ENCODE peak calls at places on chromosomes 5 and 9, in eight cellular contexts. One of them, this sample, is unnamed.

GRCh38 chr5:59833448-59833847 is 60.1 kb downstream of the PDE4D start:
- DNase-seq in K562: no peak
- DNase-seq in A549: no peak
- DNase-seq in HCT116: no peak
- DNase-seq in HepG2: no peak
- DNase-seq in H1: no peak
- DNase-seq in GM12878: no peak
- DNase-seq in SK-N-SH: no peak
- DNase-seq in this sample: no peak

GRCh38 chr5:19920761-19921160 is 67.2 kb downstream of the CDH18 start:
- DNase-seq in K562: no peak
- DNase-seq in A549: no peak
- DNase-seq in HCT116: no peak
- DNase-seq in HepG2: no peak
- DNase-seq in H1: no peak
- DNase-seq in GM12878: no peak
- DNase-seq in SK-N-SH: no peak
- DNase-seq in this sample: peak; percentile 63

GRCh38 chr5:159442210-159442850 is 112.0 kb upstream of the IL12B start:
- DNase-seq in K562: no peak
- DNase-seq in A549: no peak
- DNase-seq in HCT116: no peak
- DNase-seq in HepG2: no peak
- DNase-seq in H1: peak; percentile 52
- DNase-seq in GM12878: no peak
- DNase-seq in SK-N-SH: no peak
- DNase-seq in this sample: peak; percentile 23

GRCh38 chr5:178392386-178392785 is 159.8 kb upstream of the PHYKPL start:
- DNase-seq in K562: no peak
- DNase-seq in A549: no peak
- DNase-seq in HCT116: no peak
- DNase-seq in HepG2: no peak
- DNase-seq in H1: no peak
- DNase-seq in GM12878: no peak
- DNase-seq in SK-N-SH: no peak
- DNase-seq in this sample: no peak

GRCh38 chr9:133261103-133261752 is 13.8 kb downstream of the ABO start:
- DNase-seq in K562: no peak
- DNase-seq in A549: no peak
- DNase-seq in HCT116: no peak
- DNase-seq in HepG2: no peak
- DNase-seq in H1: no peak
- DNase-seq in GM12878: no peak
- DNase-seq in SK-N-SH: no peak
- DNase-seq in this sample: no peak

GRCh38 chr9:107866912-107867311 is 377.3 kb upstream of the KLF4 start:
- DNase-seq in K562: no peak
- DNase-seq in A549: no peak
- DNase-seq in HCT116: no peak
- DNase-seq in HepG2: no peak
- DNase-seq in H1: no peak
- DNase-seq in GM12878: no peak
- DNase-seq in SK-N-SH: no peak
- DNase-seq in this sample: peak; percentile 23

GRCh38 chr9:36728651-36729520 is 156.2 kb downstream of the MELK start:
- DNase-seq in K562: peak; percentile 66
- DNase-seq in A549: peak; percentile 54
- DNase-seq in HCT116: peak; percentile 57
- DNase-seq in HepG2: peak; percentile 54
- DNase-seq in H1: peak; percentile 99
- DNase-seq in GM12878: peak; percentile 13
- DNase-seq in SK-N-SH: peak; percentile 83
- DNase-seq in this sample: peak; percentile 78

GRCh38 chr5:143258559-143259253 is 144.8 kb downstream of the NR3C1 start:
- DNase-seq in K562: no peak
- DNase-seq in A549: no peak
- DNase-seq in HCT116: no peak
- DNase-seq in HepG2: no peak
- DNase-seq in H1: no peak
- DNase-seq in GM12878: no peak
- DNase-seq in SK-N-SH: no peak
- DNase-seq in this sample: peak; percentile 87

GRCh38 chr9:93648836-93649235 is 72.5 kb downstream of the PHF2 start:
- DNase-seq in K562: no peak
- DNase-seq in A549: no peak
- DNase-seq in HCT116: no peak
- DNase-seq in HepG2: no peak
- DNase-seq in H1: no peak
- DNase-seq in GM12878: no peak
- DNase-seq in SK-N-SH: no peak
- DNase-seq in this sample: no peak

GRCh38 chr5:122101636-122102285 is 23.7 kb upstream of the LOX start:
- DNase-seq in K562: peak; percentile 33
- DNase-seq in A549: no peak
- DNase-seq in HCT116: peak; percentile 26
- DNase-seq in HepG2: peak; percentile 23
- DNase-seq in H1: no peak
- DNase-seq in GM12878: no peak
- DNase-seq in SK-N-SH: peak; percentile 23
- DNase-seq in this sample: peak; percentile 79

GRCh38 chr5:169978744-169979143 is 1.6 kb downstream of the INSYN2B start:
- DNase-seq in K562: no peak
- DNase-seq in A549: no peak
- DNase-seq in HCT116: no peak
- DNase-seq in HepG2: no peak
- DNase-seq in H1: no peak
- DNase-seq in GM12878: no peak
- DNase-seq in SK-N-SH: no peak
- DNase-seq in this sample: no peak

GRCh38 chr5:52922384-52922783 is 66.8 kb upstream of the ITGA2 start:
- DNase-seq in K562: no peak
- DNase-seq in A549: peak; percentile 7
- DNase-seq in HCT116: peak; percentile 68
- DNase-seq in HepG2: peak; percentile 45
- DNase-seq in H1: no peak
- DNase-seq in GM12878: no peak
- DNase-seq in SK-N-SH: no peak
- DNase-seq in this sample: peak; percentile 67

GRCh38 chr9:127664678-127665507 is 41.9 kb upstream of the CFAP157 start:
- DNase-seq in K562: no peak
- DNase-seq in A549: no peak
- DNase-seq in HCT116: no peak
- DNase-seq in HepG2: peak; percentile 83
- DNase-seq in H1: no peak
- DNase-seq in GM12878: no peak
- DNase-seq in SK-N-SH: peak; percentile 76
- DNase-seq in this sample: peak; percentile 13

GRCh38 chr5:77356740-77357139 is 135.4 kb downstream of the WDR41 start:
- DNase-seq in K562: no peak
- DNase-seq in A549: no peak
- DNase-seq in HCT116: no peak
- DNase-seq in HepG2: no peak
- DNase-seq in H1: no peak
- DNase-seq in GM12878: peak; percentile 84
- DNase-seq in SK-N-SH: no peak
- DNase-seq in this sample: peak; percentile 65

GRCh38 chr5:62778327-62779009 is 199.8 kb downstream of the LRRC70 start:
- DNase-seq in K562: no peak
- DNase-seq in A549: no peak
- DNase-seq in HCT116: no peak
- DNase-seq in HepG2: no peak
- DNase-seq in H1: no peak
- DNase-seq in GM12878: no peak
- DNase-seq in SK-N-SH: no peak
- DNase-seq in this sample: no peak

GRCh38 chr9:131500377-131500776 is 2.3 kb upstream of the POMT1 start:
- DNase-seq in K562: no peak
- DNase-seq in A549: no peak
- DNase-seq in HCT116: no peak
- DNase-seq in HepG2: no peak
- DNase-seq in H1: no peak
- DNase-seq in GM12878: no peak
- DNase-seq in SK-N-SH: no peak
- DNase-seq in this sample: no peak

GRCh38 chr9:2127486-2127885 is 112.3 kb downstream of the SMARCA2 start:
- DNase-seq in K562: no peak
- DNase-seq in A549: no peak
- DNase-seq in HCT116: no peak
- DNase-seq in HepG2: no peak
- DNase-seq in H1: no peak
- DNase-seq in GM12878: no peak
- DNase-seq in SK-N-SH: no peak
- DNase-seq in this sample: peak; percentile 51

DNA sequence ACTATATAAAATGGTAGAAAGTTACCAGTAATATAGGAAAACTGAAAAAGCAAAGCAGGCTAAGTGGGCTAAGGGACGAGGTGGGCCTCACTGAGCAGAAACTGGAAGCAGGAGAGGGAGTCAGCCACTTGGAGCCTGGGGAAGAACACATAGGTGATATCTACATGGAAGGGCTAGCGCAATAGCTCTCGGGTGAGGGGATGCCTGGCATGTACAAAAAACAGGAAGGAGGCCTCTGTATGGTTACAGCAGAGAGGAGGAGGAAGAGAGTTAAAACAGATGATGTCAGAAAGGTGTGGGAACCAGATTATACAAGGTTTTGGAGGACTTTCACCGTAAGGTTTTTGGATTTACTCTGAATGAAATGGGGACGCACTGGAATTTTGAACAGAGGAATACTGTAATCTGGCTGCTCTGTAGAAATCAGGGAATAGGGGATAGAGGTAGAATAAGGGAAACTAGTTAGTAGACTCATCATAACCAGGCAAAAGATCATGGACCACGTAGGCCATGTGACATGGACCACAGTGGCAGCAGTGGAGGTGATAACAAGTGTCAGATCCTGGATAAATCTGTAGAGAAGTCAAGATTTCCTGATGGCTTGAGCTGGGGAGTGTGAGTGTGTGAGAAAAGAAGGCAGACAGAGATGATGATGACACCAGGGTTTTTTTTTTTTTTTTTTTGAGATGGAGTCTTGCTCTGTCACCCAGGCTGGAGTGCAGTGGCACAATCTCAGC is 52.6 kb downstream of the FNBP1 start:
- DNase-seq in K562: no peak
- DNase-seq in A549: no peak
- DNase-seq in HCT116: no peak
- DNase-seq in HepG2: no peak
- DNase-seq in H1: no peak
- DNase-seq in GM12878: no peak
- DNase-seq in SK-N-SH: no peak
- DNase-seq in this sample: no peak
- TF ChIP-seq RAD21 in K562: no peak
- TF ChIP-seq RAD21 in A549: no peak
- TF ChIP-seq RAD21 in HCT116: no peak
- TF ChIP-seq RAD21 in HepG2: no peak
- TF ChIP-seq RAD21 in H1: no peak
- TF ChIP-seq RAD21 in GM12878: no peak
- TF ChIP-seq RAD21 in SK-N-SH: no peak
- TF ChIP-seq RAD21 in this sample: no peak

GRCh38 chr9:21367957-21368356 is at the start of gene IFNA13:
- DNase-seq in K562: no peak
- DNase-seq in A549: no peak
- DNase-seq in HCT116: no peak
- DNase-seq in HepG2: no peak
- DNase-seq in H1: no peak
- DNase-seq in GM12878: no peak
- DNase-seq in SK-N-SH: no peak
- DNase-seq in this sample: no peak

GRCh38 chr9:21357479-21358290 is 7.0 kb upstream of the IFNA6 start:
- DNase-seq in K562: no peak
- DNase-seq in A549: no peak
- DNase-seq in HCT116: no peak
- DNase-seq in HepG2: no peak
- DNase-seq in H1: no peak
- DNase-seq in GM12878: peak; percentile 76
- DNase-seq in SK-N-SH: no peak
- DNase-seq in this sample: no peak

DNA sequence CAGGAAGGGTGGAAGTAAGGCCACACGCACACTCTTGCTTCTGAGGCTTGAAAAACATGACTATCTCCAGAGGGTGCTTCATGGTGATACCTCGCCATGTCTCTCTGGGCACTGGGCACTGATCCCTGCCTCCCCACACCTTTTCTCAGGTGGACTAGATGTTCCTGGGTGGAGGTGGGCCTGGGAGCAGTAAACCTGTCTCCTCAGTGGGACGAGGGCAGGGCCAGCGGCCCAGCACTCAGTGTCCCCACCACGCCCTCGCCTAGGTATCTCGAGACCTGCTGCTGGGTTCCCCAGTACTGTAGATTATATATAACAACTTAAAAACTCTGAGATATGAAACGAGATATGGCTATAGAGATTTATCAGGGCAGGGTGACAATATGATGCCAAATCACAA is 5.6 kb downstream of the IFNA13 start:
- DNase-seq in K562: no peak
- DNase-seq in A549: no peak
- DNase-seq in HCT116: no peak
- DNase-seq in HepG2: no peak
- DNase-seq in H1: no peak
- DNase-seq in GM12878: no peak
- DNase-seq in SK-N-SH: no peak
- DNase-seq in this sample: no peak
- TF ChIP-seq RAD21 in K562: no peak
- TF ChIP-seq RAD21 in A549: no peak
- TF ChIP-seq RAD21 in HCT116: no peak
- TF ChIP-seq RAD21 in HepG2: no peak
- TF ChIP-seq RAD21 in H1: no peak
- TF ChIP-seq RAD21 in GM12878: no peak
- TF ChIP-seq RAD21 in SK-N-SH: no peak
- TF ChIP-seq RAD21 in this sample: no peak

DNA sequence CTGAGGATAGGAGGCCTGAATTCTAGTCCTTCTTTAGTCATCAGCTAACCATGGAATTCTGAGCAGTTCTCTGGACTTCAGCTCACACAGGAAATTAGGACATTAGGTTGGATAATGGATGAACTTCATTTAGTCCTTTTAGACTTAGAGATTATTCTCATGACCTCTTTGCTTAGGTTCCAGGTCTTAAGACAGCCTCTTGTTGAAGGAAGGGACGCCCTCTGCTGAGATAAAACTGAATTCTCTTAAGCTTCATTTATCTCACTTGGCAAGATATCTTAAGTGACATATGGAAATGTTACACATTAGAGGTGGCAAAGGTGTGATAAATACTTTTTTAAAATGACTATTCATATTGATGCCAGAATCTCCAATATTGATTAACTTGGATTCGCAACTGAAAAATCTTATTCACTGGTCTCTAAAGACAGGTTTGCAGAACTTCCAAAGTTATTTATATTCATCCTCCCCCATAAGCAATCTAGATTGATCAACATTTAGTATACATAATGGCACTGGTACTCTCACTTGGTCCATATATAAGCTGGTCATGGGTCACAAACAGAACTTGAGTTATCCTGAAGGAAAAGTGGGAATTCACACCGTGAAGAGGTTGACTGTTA is 16.9 kb upstream of the ZNF366 start:
- DNase-seq in K562: no peak
- DNase-seq in A549: no peak
- DNase-seq in HCT116: peak; percentile 67
- DNase-seq in HepG2: peak; percentile 25
- DNase-seq in H1: no peak
- DNase-seq in GM12878: peak; percentile 52
- DNase-seq in SK-N-SH: no peak
- DNase-seq in this sample: peak; percentile 88
- TF ChIP-seq RAD21 in K562: peak; percentile 97
- TF ChIP-seq RAD21 in A549: peak; percentile 86
- TF ChIP-seq RAD21 in HCT116: peak; percentile 87
- TF ChIP-seq RAD21 in HepG2: no peak
- TF ChIP-seq RAD21 in H1: peak; percentile 90
- TF ChIP-seq RAD21 in GM12878: peak; percentile 99
- TF ChIP-seq RAD21 in SK-N-SH: peak; percentile 68
- TF ChIP-seq RAD21 in this sample: peak; percentile 86

GRCh38 chr9:18437315-18438200 is 36.4 kb upstream of the ADAMTSL1 start:
- DNase-seq in K562: no peak
- DNase-seq in A549: no peak
- DNase-seq in HCT116: no peak
- DNase-seq in HepG2: peak; percentile 9
- DNase-seq in H1: no peak
- DNase-seq in GM12878: no peak
- DNase-seq in SK-N-SH: peak; percentile 53
- DNase-seq in this sample: peak; percentile 65
- TF ChIP-seq RAD21 in K562: no peak
- TF ChIP-seq RAD21 in A549: no peak
- TF ChIP-seq RAD21 in HCT116: no peak
- TF ChIP-seq RAD21 in HepG2: no peak
- TF ChIP-seq RAD21 in H1: no peak
- TF ChIP-seq RAD21 in GM12878: no peak
- TF ChIP-seq RAD21 in SK-N-SH: peak; percentile 14
- TF ChIP-seq RAD21 in this sample: no peak